ENCODE peak calls at places on chromosomes 12 and 14, in six cellular contexts. P, Z, H, G, A and Y are unnamed samples.

GRCh38 chr12:40144023-40144422 is 38.1 kb upstream of the SLC2A13 start:
- DNase-seq in P (no peak), Z (no peak), H (no peak), G (no peak), A (no peak), Y (no peak)

GRCh38 chr14:42683690-42684089 is 1077.0 kb downstream of the LRFN5 start:
- DNase-seq in P (no peak), Z (no peak), H (no peak), G (no peak), A (no peak), Y (no peak)

GRCh38 chr14:60346706-60347105 is 97.7 kb downstream of the PPM1A start:
- DNase-seq in P (no peak), Z (no peak), H (no peak), G (no peak), A (no peak), Y (no peak)

GRCh38 chr12:54049164-54049563 is 4.5 kb upstream of the HOXC4 start:
- DNase-seq in P (no peak), Z (no peak), H (no peak), G (no peak), A (no peak), Y (no peak)

GRCh38 chr12:94263011-94263786 is 114.8 kb downstream of the PLXNC1 start:
- DNase-seq in P (no peak), Z (no peak), H (no peak), G (no peak), A (no peak), Y (no peak)

GRCh38 chr12:112419269-112420133 is 754 bp downstream of the PTPN11 start:
- DNase-seq in P (peak; percentile 58), Z (peak; percentile 89), H (no peak), G (no peak), A (peak; percentile 74), Y (peak; percentile 46)

GRCh38 chr14:60266021-60266937 is 17.3 kb downstream of the PPM1A start:
- DNase-seq in P (peak; percentile 16), Z (no peak), H (peak; percentile 27), G (peak; percentile 36), A (no peak), Y (no peak)

GRCh38 chr14:70361893-70362292 is 2.4 kb upstream of the COX16 start:
- DNase-seq in P (no peak), Z (no peak), H (no peak), G (no peak), A (no peak), Y (no peak)

GRCh38 chr12:50934981-50935807 is 17.1 kb upstream of the HIGD1C start:
- DNase-seq in P (no peak), Z (no peak), H (no peak), G (no peak), A (no peak), Y (peak; percentile 17)
- H3K4me3 ChIP-seq in P (no peak overlapping the region), Z (no peak overlapping the region), H (no peak overlapping the region), G (no peak overlapping the region), A (no peak overlapping the region), Y (no peak overlapping the region)

GRCh38 chr12:45898094-45898493 is 92.3 kb downstream of the SCAF11 start:
- DNase-seq in P (no peak), Z (no peak), H (no peak), G (no peak), A (no peak), Y (no peak)

GRCh38 chr12:45887544-45887943 is 102.8 kb downstream of the SCAF11 start:
- DNase-seq in P (no peak), Z (no peak), H (no peak), G (no peak), A (no peak), Y (no peak)

GRCh38 chr12:45890276-45890675 is 100.1 kb downstream of the SCAF11 start:
- DNase-seq in P (no peak), Z (no peak), H (no peak), G (no peak), A (no peak), Y (no peak)

GRCh38 chr12:45895961-45896360 is 94.4 kb downstream of the SCAF11 start:
- DNase-seq in P (no peak), Z (no peak), H (no peak), G (no peak), A (no peak), Y (no peak)

DNA sequence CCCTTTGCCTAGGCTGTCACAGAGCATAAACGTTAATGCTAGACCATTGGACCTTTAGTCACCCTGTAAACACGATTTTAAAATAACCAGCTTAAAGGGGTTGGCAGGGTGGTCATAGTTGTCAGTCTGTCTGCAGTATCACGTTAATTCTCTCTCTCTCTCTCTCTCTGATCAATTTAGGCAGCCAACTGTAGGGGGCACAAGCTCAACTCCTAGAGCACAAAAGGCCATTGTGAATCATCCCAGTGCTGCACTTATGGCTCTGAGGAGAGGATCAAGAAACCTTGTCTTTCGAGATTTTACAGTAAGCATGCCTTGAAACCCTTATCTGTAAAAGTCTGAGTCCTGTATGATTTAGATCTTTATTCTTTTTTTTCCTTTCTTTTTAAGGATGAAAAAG is 97.1 kb downstream of the SCAF11 start:
- DNase-seq in P (no peak), Z (no peak), H (peak; percentile 10), G (peak; percentile 17), A (no peak), Y (no peak)
- TF ChIP-seq CTCF in P (peak; percentile 11), Z (no peak), H (peak; percentile 37), G (peak; percentile 38), A (no peak), Y (peak; percentile 26)

GRCh38 chr14:36580141-36580855 is 2.1 kb downstream of the NKX2-8 start:
- DNase-seq in P (no peak), Z (no peak), H (no peak), G (no peak), A (no peak), Y (no peak)
- H3K4me3 ChIP-seq in P (peak overlapping the region; percentile 74), Z (peak overlapping the region; percentile 48), H (no peak overlapping the region), G (no peak overlapping the region), A (no peak overlapping the region), Y (no peak overlapping the region)

GRCh38 chr12:50283230-50283923 is at the start of gene LIMA1:
- DNase-seq in P (peak; percentile 95), Z (peak; percentile 94), H (peak; percentile 78), G (peak; percentile 91), A (peak; percentile 90), Y (no peak)
- TF ChIP-seq CTCF in P (no peak), Z (no peak), H (peak; percentile 37), G (peak; percentile 50), A (no peak), Y (no peak)

DNA sequence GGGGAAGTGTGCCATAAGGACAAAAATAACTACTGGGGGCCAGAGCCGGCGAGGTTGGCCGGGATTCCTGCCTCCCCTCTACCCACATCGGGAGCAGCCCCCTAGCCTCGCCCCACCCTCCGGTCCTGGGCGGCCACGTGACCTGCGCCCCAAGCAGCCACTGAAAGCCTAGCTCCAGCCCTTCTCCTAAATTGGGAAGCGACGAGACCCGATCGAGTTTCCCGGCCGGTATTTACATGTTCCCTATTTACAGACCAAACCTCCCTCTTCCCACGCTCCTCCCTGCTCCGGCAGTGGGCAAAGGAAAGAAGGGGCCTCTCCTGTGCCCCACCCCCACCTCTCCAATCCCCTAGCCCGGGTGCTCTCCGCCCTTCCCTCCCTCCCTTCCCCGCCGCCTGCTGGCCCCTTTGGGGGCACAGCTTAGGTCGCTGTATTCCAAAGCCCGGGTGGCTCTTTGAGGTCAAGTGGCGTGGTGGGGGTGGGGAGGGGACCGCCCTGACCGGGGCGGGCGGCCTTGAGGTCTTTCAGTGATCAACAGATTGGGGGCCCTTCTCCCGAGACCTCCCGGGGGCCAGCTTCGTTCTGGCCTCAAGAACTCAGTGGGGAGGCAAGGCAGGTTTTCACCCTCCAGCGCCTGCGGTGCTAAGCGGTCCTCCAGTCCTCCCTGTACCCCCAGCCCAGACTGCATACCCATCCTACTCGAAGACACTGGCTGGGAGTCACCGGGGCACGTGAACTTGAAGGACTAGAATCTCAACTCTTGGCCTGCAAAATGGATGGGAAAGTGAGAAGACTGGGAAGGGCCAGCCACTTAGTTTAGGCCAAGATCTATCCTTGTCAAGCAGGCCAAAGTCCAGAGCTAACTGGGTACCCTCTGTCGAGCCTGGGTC is 6.3 kb upstream of the CTDSP2 start:
- DNase-seq in P (no peak), Z (peak; percentile 87), H (no peak), G (no peak), A (peak; percentile 52), Y (no peak)
- H3K4me3 ChIP-seq in P (no peak overlapping the region), Z (peak overlapping the region; percentile 49), H (no peak overlapping the region), G (no peak overlapping the region), A (peak overlapping the region; percentile 29), Y (peak overlapping the region; percentile 22)

DNA sequence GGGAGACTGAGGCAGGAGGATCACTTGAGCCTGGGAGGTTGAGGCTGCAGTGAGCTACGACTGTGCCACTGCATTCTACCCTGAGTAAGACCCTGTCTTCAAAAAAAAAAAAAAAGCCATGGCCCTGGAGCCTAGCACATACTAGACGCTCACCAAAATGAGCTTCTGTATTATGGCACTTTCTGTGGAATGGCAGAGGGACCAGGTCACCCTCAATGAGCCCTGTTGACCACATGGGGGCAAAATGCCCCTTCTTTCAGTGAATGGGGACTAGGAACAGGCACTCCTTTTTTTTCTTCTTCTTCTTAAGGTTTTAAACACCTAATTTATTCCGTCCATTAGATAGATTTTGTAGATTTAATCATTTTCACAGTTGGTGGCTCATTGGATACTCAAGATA is 50.5 kb downstream of the FAM222A start:
- DNase-seq in P (no peak), Z (no peak), H (no peak), G (peak; percentile 23), A (no peak), Y (no peak)
- TF ChIP-seq CTCF in P (peak; percentile 22), Z (no peak), H (peak; percentile 26), G (peak; percentile 47), A (no peak), Y (no peak)

GRCh38 chr12:80709811-80710726 is 2.6 kb downstream of the MYF6 start:
- DNase-seq in P (no peak), Z (no peak), H (peak; percentile 4), G (no peak), A (no peak), Y (no peak)
- H3K4me3 ChIP-seq in P (no peak overlapping the region), Z (no peak overlapping the region), H (no peak overlapping the region), G (no peak overlapping the region), A (no peak overlapping the region), Y (no peak overlapping the region)

GRCh38 chr12:67926063-67926462 is 63.2 kb upstream of the IFNG-AS1 start:
- DNase-seq in P (no peak), Z (no peak), H (no peak), G (no peak), A (no peak), Y (no peak)
- TF ChIP-seq CTCF in P (no peak), Z (no peak), H (no peak), G (no peak), A (no peak), Y (no peak)

GRCh38 chr12:126247936-126248335 is 1182.7 kb downstream of the AACS start:
- DNase-seq in P (no peak), Z (no peak), H (no peak), G (no peak), A (no peak), Y (no peak)

GRCh38 chr12:126243814-126244213 is 1178.6 kb downstream of the AACS start:
- DNase-seq in P (no peak), Z (no peak), H (no peak), G (no peak), A (no peak), Y (no peak)

GRCh38 chr12:126248871-126249403 is 1183.7 kb downstream of the AACS start:
- DNase-seq in P (no peak), Z (no peak), H (no peak), G (no peak), A (no peak), Y (no peak)
- H3K4me3 ChIP-seq in P (no peak overlapping the region), Z (no peak overlapping the region), H (no peak overlapping the region), G (no peak overlapping the region), A (no peak overlapping the region), Y (no peak overlapping the region)